ENCODE peak calls at places on chromosomes 16 and 17, in five cellular contexts. One of them, this sample, is unnamed.

GRCh38 chr17:7042507-7043194 is 1.2 kb downstream of the SLC16A11 start:
- DNase-seq in AG04449: no peak
- DNase-seq in immature natural killer cell: peak; percentile 64
- DNase-seq in glomerular endothelial cell: no peak
- DNase-seq in substantia nigra: peak; percentile 44
- DNase-seq in this sample: no peak

GRCh38 chr17:34070712-34071111 is 184.4 kb upstream of the CCL2 start:
- DNase-seq in substantia nigra: no peak
- DNase-seq in immature natural killer cell: no peak
- DNase-seq in AG04449: no peak
- DNase-seq in glomerular endothelial cell: no peak
- DNase-seq in this sample: no peak

GRCh38 chr16:10992112-10992511 is 47.7 kb downstream of the CLEC16A start:
- DNase-seq in substantia nigra: no peak
- DNase-seq in AG04449: peak; percentile 59
- DNase-seq in immature natural killer cell: no peak
- DNase-seq in glomerular endothelial cell: no peak
- DNase-seq in this sample: no peak

GRCh38 chr16:9256196-9256595 is 164.8 kb downstream of the HAPSTR1 start:
- DNase-seq in immature natural killer cell: no peak
- DNase-seq in AG04449: no peak
- DNase-seq in glomerular endothelial cell: no peak
- DNase-seq in substantia nigra: no peak
- DNase-seq in this sample: no peak

GRCh38 chr17:2076461-2076984 is 21.6 kb downstream of the HIC1 start:
- DNase-seq in immature natural killer cell: no peak
- DNase-seq in substantia nigra: no peak
- DNase-seq in glomerular endothelial cell: no peak
- DNase-seq in AG04449: no peak
- DNase-seq in this sample: no peak

GRCh38 chr16:11893571-11893970 is 22.2 kb downstream of the GSPT1 start:
- DNase-seq in immature natural killer cell: peak; percentile 17
- DNase-seq in substantia nigra: no peak
- DNase-seq in glomerular endothelial cell: no peak
- DNase-seq in AG04449: no peak
- DNase-seq in this sample: no peak

GRCh38 chr16:3101018-3101840 is 2.1 kb upstream of the ZSCAN10 start:
- DNase-seq in immature natural killer cell: peak; percentile 67
- DNase-seq in substantia nigra: no peak
- DNase-seq in AG04449: no peak
- DNase-seq in glomerular endothelial cell: no peak
- DNase-seq in this sample: peak; percentile 44

GRCh38 chr16:64440005-64440404 is 681.9 kb downstream of the CDH11 start:
- DNase-seq in glomerular endothelial cell: no peak
- DNase-seq in immature natural killer cell: no peak
- DNase-seq in substantia nigra: no peak
- DNase-seq in AG04449: no peak
- DNase-seq in this sample: no peak

GRCh38 chr16:27287051-27287811 is 18.7 kb upstream of the NSMCE1 start:
- DNase-seq in immature natural killer cell: no peak
- DNase-seq in AG04449: no peak
- DNase-seq in glomerular endothelial cell: no peak
- DNase-seq in substantia nigra: no peak
- DNase-seq in this sample: no peak

GRCh38 chr17:14138649-14139048 is 69.3 kb downstream of the COX10 start:
- DNase-seq in immature natural killer cell: no peak
- DNase-seq in glomerular endothelial cell: no peak
- DNase-seq in AG04449: no peak
- DNase-seq in substantia nigra: no peak
- DNase-seq in this sample: no peak

GRCh38 chr17:50688168-50688719 is 19.5 kb downstream of the ANKRD40 start:
- DNase-seq in substantia nigra: peak; percentile 15
- DNase-seq in glomerular endothelial cell: no peak
- DNase-seq in immature natural killer cell: no peak
- DNase-seq in AG04449: no peak
- DNase-seq in this sample: no peak

GRCh38 chr16:27818231-27818630 is 245.3 kb downstream of the GSG1L start:
- DNase-seq in glomerular endothelial cell: no peak
- DNase-seq in substantia nigra: no peak
- DNase-seq in immature natural killer cell: no peak
- DNase-seq in AG04449: no peak
- DNase-seq in this sample: no peak

GRCh38 chr17:78000351-78000750 is 41.8 kb downstream of the TNRC6C start:
- DNase-seq in substantia nigra: no peak
- DNase-seq in immature natural killer cell: no peak
- DNase-seq in AG04449: peak; percentile 21
- DNase-seq in glomerular endothelial cell: peak; percentile 48
- DNase-seq in this sample: peak; percentile 11

GRCh38 chr17:34252138-34252889 is 2.8 kb upstream of the CCL2 start:
- DNase-seq in glomerular endothelial cell: no peak
- DNase-seq in immature natural killer cell: no peak
- DNase-seq in AG04449: peak; percentile 84
- DNase-seq in substantia nigra: peak; percentile 68
- DNase-seq in this sample: peak; percentile 38

This sample was measured in HTR-8/SVneo.